ENCODE peak calls at places on chromosome 3, in nine cellular contexts. C is NCI-H460; M is GM12892; F is choroid plexus epithelial cell; D is iris pigment epithelial cell; I is activated CD8-positive, alpha-beta memory T cell treated with anti-CD3 and anti-CD28 coated beads, Interleukin-2, amount 50 U/mL, for 48 hours; P is stimulated activated CD4-positive, alpha-beta T cell treated with anti-CD3 and anti-CD28 coated beads, TNF-alpha, amount 100 ng/mL, for 48 hours; U is CD4-positive, CD25-positive, alpha-beta regulatory T cell; J is occipital lobe. A is an unnamed sample.

GRCh38 chr3:52153389-52154096 is 680 bp downstream of the POC1A start:
- DNase-seq in J (no peak), M (no peak), C (no peak), D (peak; percentile 32), F (peak; percentile 18), U (peak; percentile 14), I (no peak), P (no peak), A (no peak)

GRCh38 chr3:59654120-59654952 is 604.5 kb upstream of the CFAP20DC start:
- DNase-seq in C (no peak), F (peak; percentile 16), I (no peak), M (no peak), P (no peak), J (no peak), D (peak; percentile 45), U (no peak), A (no peak)

GRCh38 chr3:150783920-150784746 is 21.2 kb upstream of the SIAH2 start:
- DNase-seq in C (no peak), J (no peak), P (no peak), F (no peak), U (peak; percentile 32), M (no peak), D (peak; percentile 33), I (no peak), A (no peak)

GRCh38 chr3:197730200-197730599 is 6.5 kb downstream of the RUBCN start:
- DNase-seq in I (no peak), J (no peak), U (peak; percentile 20), M (no peak), P (no peak), F (peak; percentile 79), C (no peak), D (peak; percentile 85), A (no peak)

GRCh38 chr3:149813367-149814281 is 609 bp downstream of the RNF13 start:
- DNase-seq in P (no peak), M (no peak), U (peak; percentile 45), I (no peak), D (peak; percentile 52), J (peak; percentile 11), F (peak; percentile 48), C (no peak), A (peak; percentile 29)

GRCh38 chr3:64384561-64384960 is 159.3 kb upstream of the PRICKLE2 start:
- DNase-seq in C (no peak), U (no peak), I (no peak), J (no peak), P (no peak), F (no peak), D (no peak), M (no peak), A (no peak)

GRCh38 chr3:135851201-135852061 is 114.1 kb upstream of the PPP2R3A start:
- DNase-seq in J (no peak), C (no peak), P (no peak), I (no peak), F (no peak), M (no peak), U (no peak), D (no peak), A (no peak)

GRCh38 chr3:193416629-193417028 is 38.1 kb upstream of the ATP13A5 start:
- DNase-seq in F (no peak), P (no peak), C (no peak), I (no peak), D (no peak), M (no peak), J (no peak), U (no peak), A (no peak)

GRCh38 chr3:17322106-17322793 is 420.2 kb downstream of the TBC1D5 start:
- DNase-seq in P (no peak), I (no peak), C (no peak), F (no peak), M (no peak), U (peak; percentile 43), J (no peak), D (no peak), A (no peak)

GRCh38 chr3:13621381-13622221 is 72.7 kb downstream of the FBLN2 start:
- DNase-seq in M (no peak), J (no peak), C (no peak), U (peak; percentile 9), I (peak; percentile 66), P (peak; percentile 5), D (no peak), F (no peak), A (no peak)